ENCODE peak calls at places on chromosomes 16 and 17, in five cellular contexts. C, S, P, A and D are unnamed samples.

GRCh38 chr17:15456972-15457722 is 10.3 kb downstream of the CDRT4 start:
- DNase-seq in A (peak), C (no peak), P (peak), S (peak), D (peak)

GRCh38 chr17:38598995-38599394 is 6.8 kb downstream of the SRCIN1 start:
- DNase-seq in S (no peak), P (no peak), A (no peak), C (no peak), D (no peak)

GRCh38 chr16:87438611-87438985 is 46.5 kb downstream of the MAP1LC3B start:
- DNase-seq in C (no peak), S (no peak), P (no peak), A (no peak), D (no peak)

GRCh38 chr17:27560668-27561067 is 70.3 kb upstream of the LGALS9 start:
- DNase-seq in A (no peak), P (peak), S (no peak), C (no peak), D (no peak)

GRCh38 chr16:73713817-73714495 is 582.7 kb upstream of the PSMD7 start:
- DNase-seq in P (peak), C (no peak), A (no peak), S (no peak), D (no peak)

GRCh38 chr16:85037050-85037410 is 9.4 kb downstream of the KIAA0513 start:
- DNase-seq in C (no peak), P (peak), S (peak), A (no peak), D (no peak)

GRCh38 chr16:57748596-57748995 is 13.0 kb downstream of the KATNB1 start:
- DNase-seq in A (no peak), S (no peak), P (no peak), C (no peak), D (no peak)

GRCh38 chr17:36069131-36069530 is 5.1 kb downstream of the CCL18 start:
- DNase-seq in C (no peak), A (no peak), S (no peak), P (no peak), D (no peak)

GRCh38 chr17:28726396-28726911 is 421 bp upstream of the TLCD1 start:
- DNase-seq in A (peak), S (no peak), C (no peak), P (peak), D (no peak)

GRCh38 chr16:86939609-86940008 is 361.3 kb downstream of the FOXL1 start:
- DNase-seq in A (no peak), S (no peak), P (no peak), C (no peak), D (no peak)

GRCh38 chr16:72271841-72272240 is 99.9 kb upstream of the PMFBP1 start:
- DNase-seq in P (no peak), C (no peak), A (no peak), S (no peak), D (no peak)

GRCh38 chr17:48995871-48996695 is 1.1 kb upstream of the IGF2BP1 start:
- DNase-seq in A (no peak), P (no peak), C (peak), S (no peak), D (no peak)

GRCh38 chr16:71645450-71645849 is 19.5 kb downstream of the MARVELD3 start:
- DNase-seq in A (no peak), S (peak), P (peak), C (no peak), D (no peak)

GRCh38 chr17:81457917-81458555 is 54.6 kb downstream of the ACTG1 start:
- DNase-seq in C (no peak), A (no peak), S (no peak), P (no peak), D (no peak)

GRCh38 chr17:75614556-75615270 is 18.5 kb upstream of the SMIM5 start:
- DNase-seq in C (no peak), S (no peak), A (no peak), P (no peak), D (no peak)

GRCh38 chr16:22321340-22322001 is 24.3 kb downstream of the POLR3E start:
- DNase-seq in A (no peak), C (no peak), S (peak), P (peak), D (peak)

GRCh38 chr16:65339062-65339461 is 217.2 kb upstream of the CDH11 start:
- DNase-seq in A (no peak), P (no peak), S (no peak), C (no peak), D (no peak)

GRCh38 chr17:58313815-58314705 is 14.5 kb downstream of the TSPOAP1 start:
- DNase-seq in P (no peak), A (no peak), C (no peak), S (no peak), D (no peak)

GRCh38 chr16:66653581-66654350 is 42.8 kb downstream of the CMTM4 start:
- DNase-seq in A (no peak), C (no peak), P (peak), S (no peak), D (no peak)

GRCh38 chr16:86763819-86764218 is 185.5 kb downstream of the FOXL1 start:
- DNase-seq in A (peak), C (no peak), P (no peak), S (no peak), D (no peak)

GRCh38 chr16:10992797-10993196 is 48.4 kb downstream of the CLEC16A start:
- DNase-seq in S (peak), P (peak), C (no peak), A (no peak), D (no peak)

GRCh38 chr16:69017036-69017783 is 88.2 kb upstream of the HAS3 start:
- DNase-seq in P (peak), C (no peak), S (peak), A (no peak), D (no peak)

GRCh38 chr16:49012961-49013726 is 268.5 kb downstream of the CBLN1 start:
- DNase-seq in A (no peak), P (no peak), S (no peak), C (no peak), D (no peak)

GRCh38 chr17:57284583-57284982 is 28.3 kb downstream of the MSI2 start:
- DNase-seq in A (no peak), S (no peak), P (no peak), C (no peak), D (no peak)

GRCh38 chr16:2924901-2925820 is 13.4 kb downstream of the FLYWCH1 start:
- DNase-seq in C (no peak), P (no peak), A (no peak), S (no peak), D (no peak)

GRCh38 chr16:81526935-81527334 is 82.3 kb downstream of the CMIP start:
- DNase-seq in P (peak), C (no peak), A (no peak), S (no peak), D (no peak)

GRCh38 chr17:83147285-83147684 is 67.9 kb downstream of the METRNL start:
- DNase-seq in C (no peak), P (no peak), A (no peak), S (no peak), D (no peak)

GRCh38 chr16:19179890-19180490 is 11.9 kb downstream of the SYT17 start:
- DNase-seq in C (no peak), A (peak), S (no peak), P (peak), D (no peak)

GRCh38 chr16:66007717-66008116 is 358.8 kb upstream of the CDH5 start:
- DNase-seq in A (no peak), C (no peak), S (peak), P (peak), D (peak)

GRCh38 chr16:54952195-54952594 is 21.5 kb downstream of the IRX5 start:
- DNase-seq in C (no peak), P (no peak), S (no peak), A (no peak), D (no peak)

GRCh38 chr16:54955757-54956156 is 25.1 kb downstream of the IRX5 start:
- DNase-seq in P (no peak), S (no peak), C (no peak), A (no peak), D (no peak)

GRCh38 chr16:54954220-54954619 is 23.6 kb downstream of the IRX5 start:
- DNase-seq in A (no peak), S (no peak), C (no peak), P (no peak), D (no peak)

GRCh38 chr16:54962045-54962444 is 31.4 kb downstream of the IRX5 start:
- DNase-seq in S (no peak), C (no peak), A (no peak), P (no peak), D (no peak)

GRCh38 chr16:54957403-54957802 is 26.7 kb downstream of the IRX5 start:
- DNase-seq in P (peak), C (no peak), S (no peak), A (no peak), D (no peak)
- TF ChIP-seq CTCF in P (peak), C (peak), S (no peak), A (no peak), D (peak)

GRCh38 chr16:67704110-67704509 is 15.0 kb downstream of the GFOD2 start:
- DNase-seq in C (no peak), A (no peak), S (no peak), P (no peak), D (no peak)

GRCh38 chr16:67707210-67707609 is 11.9 kb downstream of the GFOD2 start:
- DNase-seq in A (no peak), P (no peak), S (no peak), C (no peak), D (no peak)

GRCh38 chr16:67701420-67701819 is 17.7 kb downstream of the GFOD2 start:
- DNase-seq in S (no peak), C (no peak), A (no peak), P (no peak), D (no peak)

GRCh38 chr16:67702130-67702529 is 17.0 kb downstream of the GFOD2 start:
- DNase-seq in C (no peak), P (no peak), S (no peak), A (no peak), D (no peak)

GRCh38 chr16:67703626-67704025 is 15.5 kb downstream of the GFOD2 start:
- DNase-seq in C (no peak), S (no peak), A (no peak), P (no peak), D (no peak)
- TF ChIP-seq CTCF in C (no peak), S (no peak), A (no peak), P (no peak), D (no peak)

GRCh38 chr16:50448522-50448921 is 79.7 kb upstream of the BRD7 start:
- DNase-seq in P (no peak), C (no peak), S (no peak), A (peak), D (no peak)
- TF ChIP-seq CTCF in P (no peak), C (peak), S (no peak), A (no peak), D (no peak)

GRCh38 chr16:6165330-6165984 is 1067.9 kb upstream of the EEF2KMT start:
- DNase-seq in C (no peak), P (no peak), S (peak), A (no peak), D (no peak)
- TF ChIP-seq CTCF in C (no peak), P (no peak), S (peak), A (no peak), D (no peak)

DNA sequence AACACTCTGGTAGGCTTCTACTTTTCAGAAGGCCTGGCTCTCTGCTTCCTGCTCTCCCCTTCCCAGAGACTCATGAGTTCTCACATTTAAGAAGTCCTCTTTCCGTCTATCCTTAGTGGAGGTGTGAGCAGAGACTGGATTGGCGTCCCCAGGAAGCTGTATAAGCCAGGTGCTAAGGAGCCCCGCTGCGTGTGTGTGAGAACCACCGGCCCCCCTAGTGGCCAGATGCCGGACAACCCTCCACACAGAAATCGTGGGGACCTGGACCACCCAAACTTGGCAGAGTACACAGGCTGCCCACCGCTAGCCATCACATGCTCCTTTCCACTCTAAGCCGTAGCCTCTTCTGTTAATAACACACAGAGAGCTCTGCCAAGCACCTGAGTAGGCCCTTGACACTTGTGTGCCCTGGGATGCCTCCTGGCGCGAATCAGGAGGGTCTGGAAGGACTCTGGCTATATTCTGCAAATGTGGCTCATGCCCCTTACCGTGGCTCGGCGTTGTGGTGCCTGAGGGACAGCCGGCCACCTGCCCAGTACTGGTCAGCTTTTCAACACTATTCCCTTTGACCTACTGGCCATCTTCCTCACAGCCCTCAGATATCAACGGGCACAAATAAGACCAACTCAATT is 13.9 kb downstream of the CYB5D2 start:
- DNase-seq in C (no peak), S (no peak), A (no peak), P (no peak), D (no peak)
- TF ChIP-seq CTCF in C (peak), S (no peak), A (no peak), P (no peak), D (no peak)

GRCh38 chr17:40098846-40099626 is 1.4 kb downstream of the NR1D1 start:
- DNase-seq in A (peak), C (peak), P (peak), S (peak), D (peak)

GRCh38 chr17:40101367-40102210 is 1.2 kb upstream of the NR1D1 start:
- DNase-seq in S (no peak), C (no peak), P (peak), A (no peak), D (no peak)

GRCh38 chr17:40100669-40101366 is 429 bp upstream of the NR1D1 start:
- DNase-seq in A (peak), S (peak), P (peak), C (peak), D (peak)

GRCh38 chr17:40099627-40100418 is 566 bp downstream of the NR1D1 start:
- DNase-seq in P (no peak), S (no peak), A (peak), C (no peak), D (no peak)

GRCh38 chr17:40100419-40100668 is at the start of gene NR1D1:
- DNase-seq in S (no peak), C (no peak), A (no peak), P (no peak), D (no peak)
- TF ChIP-seq CTCF in S (no peak), C (no peak), A (no peak), P (no peak), D (no peak)